ENCODE peak calls at places on chromosomes 4 and X, in seven cellular contexts. B, Q, T, L, O, I and U are unnamed samples.

GRCh38 chr4:148006025-148006424 is 274.1 kb downstream of the ARHGAP10 start:
- ATAC-seq in B (no peak), Q (no peak), T (no peak), L (no peak), O (no peak), I (no peak), U (no peak)

GRCh38 chr4:174503079-174503724 is 19.1 kb downstream of the HPGD start:
- ATAC-seq in B (no peak), Q (no peak), T (no peak), L (no peak), O (peak), I (no peak), U (no peak)

GRCh38 chr4:178105223-178105622 is 663.0 kb upstream of the AGA start:
- ATAC-seq in B (no peak), Q (no peak), T (no peak), L (no peak), O (no peak), I (no peak), U (no peak)

GRCh38 chr4:185559913-185560281 is 24.6 kb upstream of the PDLIM3 start:
- ATAC-seq in B (no peak), Q (no peak), T (no peak), L (peak), O (no peak), I (peak), U (no peak)

GRCh38 chrX:118736394-118737010 is 9.1 kb downstream of the IL13RA1 start:
- ATAC-seq in B (no peak), Q (no peak), T (peak), L (no peak), O (no peak), I (no peak), U (peak)

GRCh38 chrX:17588303-17588702 is 149.0 kb upstream of the SCML1 start:
- ATAC-seq in B (no peak), Q (no peak), T (no peak), L (no peak), O (no peak), I (no peak), U (no peak)

GRCh38 chrX:118226060-118226428 is 109.4 kb upstream of the KLHL13 start:
- ATAC-seq in B (no peak), Q (no peak), T (peak), L (no peak), O (peak), I (peak), U (no peak)

GRCh38 chrX:70921709-70922352 is 9.1 kb downstream of the SLC7A3 start:
- ATAC-seq in B (no peak), Q (no peak), T (peak), L (no peak), O (no peak), I (no peak), U (no peak)

GRCh38 chrX:107741318-107741813 is 34.2 kb downstream of the TSC22D3 start:
- ATAC-seq in B (peak), Q (peak), T (peak), L (no peak), O (no peak), I (no peak), U (no peak)